ENCODE peak calls at places on chromosomes 11 and 22, in eight cellular contexts. One of them, this sample, is unnamed.

GRCh38 chr11:70005107-70005818 is 72.9 kb upstream of the ANO1 start:
- DNase-seq in NB4: no peak
- DNase-seq in fibroblast of pulmonary artery: peak; percentile 28
- DNase-seq in mucosa of descending colon: no peak
- DNase-seq in pancreas: no peak
- DNase-seq in uterus: no peak
- DNase-seq in lung: no peak
- DNase-seq in transverse colon: no peak
- DNase-seq in this sample: no peak

GRCh38 chr11:27973851-27974536 is 134.0 kb downstream of the KIF18A start:
- DNase-seq in transverse colon: no peak
- DNase-seq in lung: no peak
- DNase-seq in mucosa of descending colon: no peak
- DNase-seq in pancreas: no peak
- DNase-seq in fibroblast of pulmonary artery: no peak
- DNase-seq in NB4: no peak
- DNase-seq in uterus: no peak
- DNase-seq in this sample: no peak

GRCh38 chr11:36257351-36257750 is 31.9 kb downstream of the COMMD9 start:
- DNase-seq in transverse colon: no peak
- DNase-seq in pancreas: no peak
- DNase-seq in mucosa of descending colon: no peak
- DNase-seq in uterus: peak; percentile 24
- DNase-seq in lung: no peak
- DNase-seq in fibroblast of pulmonary artery: peak; percentile 42
- DNase-seq in NB4: no peak
- DNase-seq in this sample: peak; percentile 15

GRCh38 chr11:9895016-9895415 is 231.1 kb downstream of the SWAP70 start:
- DNase-seq in uterus: no peak
- DNase-seq in transverse colon: no peak
- DNase-seq in NB4: no peak
- DNase-seq in lung: no peak
- DNase-seq in fibroblast of pulmonary artery: no peak
- DNase-seq in pancreas: no peak
- DNase-seq in mucosa of descending colon: no peak
- DNase-seq in this sample: no peak

GRCh38 chr11:74002832-74003231 is 6.1 kb downstream of the UCP3 start:
- DNase-seq in pancreas: no peak
- DNase-seq in lung: no peak
- DNase-seq in NB4: no peak
- DNase-seq in mucosa of descending colon: no peak
- DNase-seq in fibroblast of pulmonary artery: no peak
- DNase-seq in uterus: no peak
- DNase-seq in transverse colon: no peak
- DNase-seq in this sample: no peak

GRCh38 chr11:32334822-32335221 is 100.5 kb downstream of the WT1 start:
- DNase-seq in mucosa of descending colon: peak; percentile 52
- DNase-seq in pancreas: no peak
- DNase-seq in transverse colon: peak; percentile 23
- DNase-seq in uterus: no peak
- DNase-seq in fibroblast of pulmonary artery: no peak
- DNase-seq in lung: no peak
- DNase-seq in NB4: peak; percentile 24
- DNase-seq in this sample: peak; percentile 24

GRCh38 chr22:49767355-49768062 is 60.2 kb downstream of the BRD1 start:
- DNase-seq in NB4: peak; percentile 75
- DNase-seq in fibroblast of pulmonary artery: peak; percentile 73
- DNase-seq in uterus: no peak
- DNase-seq in transverse colon: peak; percentile 13
- DNase-seq in lung: no peak
- DNase-seq in pancreas: peak; percentile 27
- DNase-seq in mucosa of descending colon: peak; percentile 29
- DNase-seq in this sample: peak; percentile 72

GRCh38 chr11:64502634-64503033 is 88.4 kb upstream of the SLC22A12 start:
- DNase-seq in uterus: no peak
- DNase-seq in pancreas: no peak
- DNase-seq in fibroblast of pulmonary artery: no peak
- DNase-seq in transverse colon: no peak
- DNase-seq in lung: no peak
- DNase-seq in NB4: no peak
- DNase-seq in mucosa of descending colon: no peak
- DNase-seq in this sample: no peak

GRCh38 chr11:96055706-96056387 is 131.9 kb upstream of the MTMR2 start:
- DNase-seq in pancreas: no peak
- DNase-seq in mucosa of descending colon: no peak
- DNase-seq in uterus: no peak
- DNase-seq in lung: no peak
- DNase-seq in transverse colon: no peak
- DNase-seq in fibroblast of pulmonary artery: no peak
- DNase-seq in NB4: no peak
- DNase-seq in this sample: peak; percentile 36

GRCh38 chr11:102560555-102561011 is 30.0 kb upstream of the MMP7 start:
- DNase-seq in transverse colon: peak; percentile 15
- DNase-seq in fibroblast of pulmonary artery: peak; percentile 57
- DNase-seq in mucosa of descending colon: no peak
- DNase-seq in uterus: peak; percentile 37
- DNase-seq in pancreas: no peak
- DNase-seq in NB4: peak; percentile 66
- DNase-seq in lung: peak; percentile 55
- DNase-seq in this sample: peak; percentile 14

GRCh38 chr22:30205281-30206115 is 41.1 kb downstream of the LIF start:
- DNase-seq in uterus: peak; percentile 72
- DNase-seq in fibroblast of pulmonary artery: peak; percentile 99
- DNase-seq in transverse colon: no peak
- DNase-seq in mucosa of descending colon: no peak
- DNase-seq in lung: no peak
- DNase-seq in NB4: peak; percentile 82
- DNase-seq in pancreas: no peak
- DNase-seq in this sample: peak; percentile 71

GRCh38 chr11:85249482-85249881 is 377.7 kb downstream of the DLG2 start:
- DNase-seq in lung: no peak
- DNase-seq in uterus: no peak
- DNase-seq in transverse colon: no peak
- DNase-seq in NB4: no peak
- DNase-seq in fibroblast of pulmonary artery: no peak
- DNase-seq in pancreas: no peak
- DNase-seq in mucosa of descending colon: no peak
- DNase-seq in this sample: no peak

GRCh38 chr22:44743804-44744211 is 8.6 kb upstream of the ARHGAP8 start:
- DNase-seq in uterus: no peak
- DNase-seq in NB4: no peak
- DNase-seq in lung: no peak
- DNase-seq in transverse colon: no peak
- DNase-seq in fibroblast of pulmonary artery: no peak
- DNase-seq in mucosa of descending colon: no peak
- DNase-seq in pancreas: no peak
- DNase-seq in this sample: no peak

GRCh38 chr11:20934521-20934920 is 265.1 kb downstream of the NELL1 start:
- DNase-seq in uterus: no peak
- DNase-seq in lung: no peak
- DNase-seq in transverse colon: no peak
- DNase-seq in mucosa of descending colon: no peak
- DNase-seq in fibroblast of pulmonary artery: no peak
- DNase-seq in pancreas: no peak
- DNase-seq in NB4: no peak
- DNase-seq in this sample: no peak

GRCh38 chr22:48906177-48906835 is 921.4 kb downstream of the BRD1 start:
- DNase-seq in fibroblast of pulmonary artery: no peak
- DNase-seq in uterus: no peak
- DNase-seq in mucosa of descending colon: no peak
- DNase-seq in lung: no peak
- DNase-seq in NB4: no peak
- DNase-seq in transverse colon: no peak
- DNase-seq in pancreas: no peak
- DNase-seq in this sample: no peak

GRCh38 chr11:62324738-62325556 is 12.3 kb upstream of the ASRGL1 start:
- DNase-seq in NB4: peak; percentile 96
- DNase-seq in uterus: no peak
- DNase-seq in lung: peak; percentile 44
- DNase-seq in transverse colon: peak; percentile 20
- DNase-seq in fibroblast of pulmonary artery: peak; percentile 58
- DNase-seq in mucosa of descending colon: peak; percentile 58
- DNase-seq in pancreas: peak; percentile 69
- DNase-seq in this sample: peak; percentile 47

GRCh38 chr22:40107244-40107643 is 70.5 kb upstream of the TNRC6B start:
- DNase-seq in uterus: no peak
- DNase-seq in NB4: no peak
- DNase-seq in fibroblast of pulmonary artery: no peak
- DNase-seq in pancreas: no peak
- DNase-seq in transverse colon: no peak
- DNase-seq in lung: no peak
- DNase-seq in mucosa of descending colon: no peak
- DNase-seq in this sample: no peak

GRCh38 chr11:57081356-57081755 is 92.6 kb downstream of the OR5AK2 start:
- DNase-seq in lung: no peak
- DNase-seq in mucosa of descending colon: no peak
- DNase-seq in uterus: no peak
- DNase-seq in fibroblast of pulmonary artery: no peak
- DNase-seq in pancreas: no peak
- DNase-seq in transverse colon: no peak
- DNase-seq in NB4: no peak
- DNase-seq in this sample: peak; percentile 46

GRCh38 chr22:49936018-49936972 is 17.9 kb downstream of the CRELD2 start:
- DNase-seq in fibroblast of pulmonary artery: peak; percentile 92
- DNase-seq in pancreas: peak; percentile 92
- DNase-seq in transverse colon: peak; percentile 92
- DNase-seq in NB4: peak; percentile 92
- DNase-seq in lung: peak; percentile 95
- DNase-seq in uterus: peak; percentile 95
- DNase-seq in mucosa of descending colon: peak; percentile 93
- DNase-seq in this sample: peak; percentile 60

GRCh38 chr22:43303751-43304150 is 39.4 kb downstream of the SCUBE1 start:
- DNase-seq in fibroblast of pulmonary artery: no peak
- DNase-seq in mucosa of descending colon: no peak
- DNase-seq in lung: no peak
- DNase-seq in NB4: no peak
- DNase-seq in transverse colon: no peak
- DNase-seq in uterus: no peak
- DNase-seq in pancreas: no peak
- DNase-seq in this sample: no peak
- H3K4me3 ChIP-seq in fibroblast of pulmonary artery: no peak overlapping the region
- H3K4me3 ChIP-seq in mucosa of descending colon: no peak overlapping the region
- H3K4me3 ChIP-seq in lung: no peak overlapping the region
- H3K4me3 ChIP-seq in NB4: no peak overlapping the region
- H3K4me3 ChIP-seq in transverse colon: no peak overlapping the region
- H3K4me3 ChIP-seq in uterus: no peak overlapping the region
- H3K4me3 ChIP-seq in pancreas: no peak overlapping the region
- H3K4me3 ChIP-seq in this sample: no peak overlapping the region

GRCh38 chr11:48081151-48082010 is 101.0 kb downstream of the PTPRJ start:
- DNase-seq in lung: peak; percentile 37
- DNase-seq in NB4: peak; percentile 87
- DNase-seq in mucosa of descending colon: no peak
- DNase-seq in fibroblast of pulmonary artery: peak; percentile 69
- DNase-seq in uterus: peak; percentile 34
- DNase-seq in transverse colon: no peak
- DNase-seq in pancreas: no peak
- DNase-seq in this sample: peak; percentile 34
- H3K4me3 ChIP-seq in lung: no peak overlapping the region
- H3K4me3 ChIP-seq in NB4: peak overlapping the region; percentile 34
- H3K4me3 ChIP-seq in mucosa of descending colon: no peak overlapping the region
- H3K4me3 ChIP-seq in fibroblast of pulmonary artery: no peak overlapping the region
- H3K4me3 ChIP-seq in uterus: no peak overlapping the region
- H3K4me3 ChIP-seq in transverse colon: no peak overlapping the region
- H3K4me3 ChIP-seq in pancreas: no peak overlapping the region
- H3K4me3 ChIP-seq in this sample: no peak overlapping the region

DNA sequence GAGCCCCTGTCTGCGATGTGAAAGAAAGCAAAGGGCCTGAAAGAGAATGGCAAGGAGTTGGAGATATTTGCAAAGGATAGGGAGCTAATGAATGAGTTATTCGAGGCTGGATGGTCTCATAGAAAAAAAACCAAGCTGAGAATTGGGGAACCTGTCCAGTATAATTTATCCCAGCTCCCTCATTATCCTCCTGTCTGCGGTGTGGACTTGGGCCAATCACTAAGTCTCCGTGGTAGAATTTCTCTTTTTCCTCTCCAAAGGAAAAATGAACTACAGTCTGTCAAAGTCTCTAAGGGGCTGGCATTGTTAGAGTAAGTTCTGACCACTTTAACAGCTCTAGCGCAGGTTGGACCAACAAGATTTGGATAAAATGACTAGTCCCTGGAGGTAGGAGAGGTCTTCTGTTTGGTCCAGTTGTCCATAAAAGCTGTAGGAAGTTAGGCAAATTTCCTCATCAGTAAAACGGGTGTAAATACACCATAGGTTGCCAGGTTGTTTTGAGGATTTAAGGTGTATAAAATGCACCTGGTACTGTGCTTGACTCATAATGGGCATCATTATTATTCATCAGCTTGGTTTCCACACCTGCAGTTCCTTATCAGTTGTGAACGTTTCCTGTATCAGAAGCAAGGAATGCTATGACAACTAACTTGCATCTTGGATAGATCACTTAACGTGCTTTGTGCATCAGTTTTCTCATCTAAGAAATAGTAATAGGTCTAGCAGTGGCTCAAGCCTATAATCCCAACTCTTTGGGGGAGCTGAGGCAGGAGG is 10.3 kb upstream of the CDON start:
- DNase-seq in pancreas: no peak
- DNase-seq in lung: no peak
- DNase-seq in uterus: no peak
- DNase-seq in mucosa of descending colon: no peak
- DNase-seq in transverse colon: no peak
- DNase-seq in NB4: no peak
- DNase-seq in fibroblast of pulmonary artery: no peak
- DNase-seq in this sample: peak; percentile 54
- H3K4me3 ChIP-seq in pancreas: no peak overlapping the region
- H3K4me3 ChIP-seq in lung: no peak overlapping the region
- H3K4me3 ChIP-seq in uterus: no peak overlapping the region
- H3K4me3 ChIP-seq in mucosa of descending colon: no peak overlapping the region
- H3K4me3 ChIP-seq in transverse colon: no peak overlapping the region
- H3K4me3 ChIP-seq in NB4: no peak overlapping the region
- H3K4me3 ChIP-seq in fibroblast of pulmonary artery: no peak overlapping the region
- H3K4me3 ChIP-seq in this sample: no peak overlapping the region

GRCh38 chr22:46083383-46084350 is 66.7 kb upstream of the PPARA start:
- DNase-seq in lung: no peak
- DNase-seq in mucosa of descending colon: peak; percentile 43
- DNase-seq in pancreas: peak; percentile 57
- DNase-seq in fibroblast of pulmonary artery: no peak
- DNase-seq in uterus: peak; percentile 34
- DNase-seq in transverse colon: peak; percentile 12
- DNase-seq in NB4: no peak
- DNase-seq in this sample: no peak

GRCh38 chr22:46085831-46086576 is 64.3 kb upstream of the PPARA start:
- DNase-seq in lung: peak; percentile 90
- DNase-seq in uterus: peak; percentile 80
- DNase-seq in fibroblast of pulmonary artery: peak; percentile 51
- DNase-seq in mucosa of descending colon: peak; percentile 92
- DNase-seq in transverse colon: peak; percentile 93
- DNase-seq in NB4: no peak
- DNase-seq in pancreas: peak; percentile 75
- DNase-seq in this sample: peak; percentile 83

GRCh38 chr22:46084943-46085830 is 65.1 kb upstream of the PPARA start:
- DNase-seq in NB4: no peak
- DNase-seq in fibroblast of pulmonary artery: no peak
- DNase-seq in uterus: peak; percentile 94
- DNase-seq in lung: peak; percentile 78
- DNase-seq in mucosa of descending colon: peak; percentile 77
- DNase-seq in transverse colon: peak; percentile 69
- DNase-seq in pancreas: peak; percentile 86
- DNase-seq in this sample: peak; percentile 72

GRCh38 chr22:46082633-46083032 is 67.7 kb upstream of the PPARA start:
- DNase-seq in transverse colon: no peak
- DNase-seq in fibroblast of pulmonary artery: no peak
- DNase-seq in uterus: no peak
- DNase-seq in NB4: no peak
- DNase-seq in lung: no peak
- DNase-seq in pancreas: no peak
- DNase-seq in mucosa of descending colon: no peak
- DNase-seq in this sample: no peak

GRCh38 chr22:46084376-46084775 is 66.0 kb upstream of the PPARA start:
- DNase-seq in lung: no peak
- DNase-seq in fibroblast of pulmonary artery: no peak
- DNase-seq in mucosa of descending colon: no peak
- DNase-seq in pancreas: no peak
- DNase-seq in NB4: no peak
- DNase-seq in uterus: no peak
- DNase-seq in transverse colon: peak; percentile 9
- DNase-seq in this sample: no peak
- H3K4me3 ChIP-seq in lung: no peak overlapping the region
- H3K4me3 ChIP-seq in fibroblast of pulmonary artery: no peak overlapping the region
- H3K4me3 ChIP-seq in mucosa of descending colon: no peak overlapping the region
- H3K4me3 ChIP-seq in pancreas: no peak overlapping the region
- H3K4me3 ChIP-seq in NB4: no peak overlapping the region
- H3K4me3 ChIP-seq in uterus: peak overlapping the region; percentile 88
- H3K4me3 ChIP-seq in transverse colon: no peak overlapping the region
- H3K4me3 ChIP-seq in this sample: no peak overlapping the region

This sample was measured in epithelial cell of esophagus.